ENCODE peak calls at places on chromosome 20, in four cellular contexts. R, A, F and P are unnamed samples.

GRCh38 chr20:10674684-10675455 is 1.1 kb upstream of the JAG1 start:
- DNase-seq in F (peak; percentile 90), R (peak; percentile 59), A (peak; percentile 84), P (peak; percentile 83)

GRCh38 chr20:38043512-38044300 is 10.2 kb downstream of the RPRD1B start:
- DNase-seq in A (no peak), R (no peak), F (no peak), P (peak; percentile 16)

GRCh38 chr20:39876974-39877615 is 811.9 kb downstream of the MAFB start:
- DNase-seq in R (no peak), A (no peak), F (no peak), P (no peak)

GRCh38 chr20:36128463-36129176 is 25.9 kb upstream of the EPB41L1 start:
- DNase-seq in R (no peak), A (no peak), F (no peak), P (no peak)

GRCh38 chr20:43725666-43726065 is 1.1 kb downstream of the GTSF1L start:
- DNase-seq in F (no peak), A (no peak), R (no peak), P (no peak)

GRCh38 chr20:10219452-10219791 is 792 bp downstream of the SNAP25 start:
- DNase-seq in A (no peak), F (peak; percentile 95), R (peak; percentile 74), P (peak; percentile 78)

GRCh38 chr20:17825949-17826843 is 126.4 kb downstream of the BANF2 start:
- DNase-seq in F (no peak), R (no peak), A (peak; percentile 44), P (no peak)

GRCh38 chr20:45433316-45433715 is 17.4 kb downstream of the PIGT start:
- DNase-seq in A (no peak), F (no peak), R (no peak), P (no peak)

GRCh38 chr20:38755324-38755910 is 7.2 kb downstream of the ACTR5 start:
- DNase-seq in R (no peak), F (no peak), A (no peak), P (no peak)

GRCh38 chr20:64077094-64077493 is 2.2 kb downstream of the RGS19 start:
- DNase-seq in R (no peak), A (no peak), F (no peak), P (no peak)

GRCh38 chr20:25284131-25284601 is 36.3 kb downstream of the PYGB start:
- DNase-seq in R (no peak), A (no peak), F (peak; percentile 28), P (no peak)

GRCh38 chr20:63186528-63187316 is 29.2 kb downstream of the YTHDF1 start:
- DNase-seq in F (no peak), A (peak; percentile 27), R (no peak), P (no peak)

GRCh38 chr20:45038747-45039469 is 62.0 kb downstream of the KCNS1 start:
- DNase-seq in R (no peak), A (no peak), F (no peak), P (no peak)

GRCh38 chr20:25317351-25318075 is 69.6 kb downstream of the PYGB start:
- DNase-seq in F (no peak), R (no peak), A (no peak), P (no peak)

GRCh38 chr20:38304845-38305447 is 990 bp downstream of the BPI start:
- DNase-seq in R (peak; percentile 47), A (peak; percentile 31), F (peak; percentile 90), P (peak; percentile 30)

GRCh38 chr20:38138086-38138777 is 26.8 kb downstream of the TGM2 start:
- DNase-seq in F (no peak), R (no peak), A (no peak), P (no peak)

GRCh38 chr20:62574612-62574993 is 67.7 kb upstream of the SLCO4A1 start:
- DNase-seq in R (no peak), F (no peak), A (no peak), P (no peak)

GRCh38 chr20:48879609-48880008 is 41.9 kb upstream of the ARFGEF2 start:
- DNase-seq in A (no peak), R (no peak), F (no peak), P (peak; percentile 24)

GRCh38 chr20:44422083-44422482 is 53.6 kb upstream of the TTPAL start:
- DNase-seq in A (no peak), F (no peak), R (peak; percentile 19), P (no peak)

GRCh38 chr20:5996765-5997164 is 46.3 kb downstream of the MCM8 start:
- DNase-seq in F (no peak), A (no peak), R (no peak), P (no peak)

GRCh38 chr20:2729791-2730190 is 37.2 kb downstream of the EBF4 start:
- DNase-seq in R (no peak), A (no peak), F (no peak), P (no peak)

GRCh38 chr20:3194617-3195280 is 9.7 kb downstream of the DDRGK1 start:
- DNase-seq in R (no peak), F (no peak), A (no peak), P (no peak)

GRCh38 chr20:48298851-48299484 is 513.7 kb upstream of the SULF2 start:
- DNase-seq in A (peak; percentile 73), R (no peak), F (no peak), P (peak; percentile 96)

GRCh38 chr20:13649548-13649947 is 10.8 kb upstream of the TASP1 start:
- DNase-seq in F (peak; percentile 51), A (no peak), R (no peak), P (no peak)

GRCh38 chr20:56430471-56430870 is 18.4 kb downstream of the CASS4 start:
- DNase-seq in A (no peak), R (no peak), F (no peak), P (no peak)

GRCh38 chr20:10074513-10074912 is 39.7 kb downstream of the ANKEF1 start:
- DNase-seq in R (no peak), F (no peak), A (peak; percentile 38), P (peak; percentile 76)

GRCh38 chr20:43322851-43323250 is 133.1 kb upstream of the PTPRT start:
- DNase-seq in R (peak; percentile 12), F (no peak), A (no peak), P (no peak)

GRCh38 chr20:62739581-62740285 is 31.1 kb downstream of the NTSR1 start:
- DNase-seq in R (no peak), A (no peak), F (no peak), P (no peak)

GRCh38 chr20:37598101-37598530 is 70.4 kb upstream of the BLCAP start:
- DNase-seq in F (peak; percentile 82), R (no peak), A (no peak), P (no peak)

DNA sequence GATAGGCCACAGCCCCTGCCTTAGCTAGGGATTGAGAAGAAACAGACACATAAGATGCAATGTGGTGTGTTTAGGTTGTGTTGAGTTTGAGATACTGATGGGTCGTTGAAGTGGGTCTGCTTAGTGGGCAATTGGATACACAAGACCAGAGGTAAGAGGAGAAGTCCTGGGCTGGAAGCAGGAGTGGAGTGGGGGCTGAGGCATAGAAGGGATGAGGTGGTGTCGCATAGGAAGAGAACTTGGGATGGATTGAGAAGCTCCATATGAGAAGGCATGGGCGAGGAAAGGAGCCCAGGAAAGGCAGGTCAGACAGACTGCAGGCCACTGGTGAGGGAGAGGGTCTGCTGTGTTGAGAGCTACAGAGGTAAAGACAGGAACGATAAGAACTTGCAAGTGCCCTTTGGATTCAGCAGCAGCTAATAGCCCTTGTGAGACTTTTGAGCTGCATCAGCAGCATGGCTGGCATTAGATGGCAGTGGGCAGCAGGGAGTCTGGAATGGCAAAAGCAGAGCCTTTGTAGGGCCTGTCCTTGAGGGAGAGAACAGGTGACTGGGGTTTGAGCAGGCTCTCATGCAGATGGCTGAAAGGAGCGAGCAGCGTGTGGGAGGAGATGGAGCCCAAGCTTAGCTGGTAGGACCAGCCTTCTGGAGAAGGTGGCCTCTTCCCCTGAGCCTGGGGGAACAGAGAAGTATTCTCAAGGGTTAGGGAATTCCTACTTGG is 33.2 kb downstream of the PLCG1 start:
- DNase-seq in R (no peak), F (no peak), A (no peak), P (no peak)
- TF ChIP-seq JUN in R (no peak), F (no peak), A (no peak), P (no peak)

GRCh38 chr20:41734506-41734945 is 116.3 kb upstream of the CHD6 start:
- DNase-seq in A (peak; percentile 75), R (peak; percentile 76), F (peak; percentile 74), P (peak; percentile 37)
- H3K27ac ChIP-seq in A (no peak overlapping the region), R (no peak overlapping the region), F (no peak overlapping the region), P (no peak overlapping the region)

GRCh38 chr20:33789858-33790182 is 21.3 kb upstream of the CHMP4B start:
- DNase-seq in F (no peak), A (no peak), R (no peak), P (no peak)

GRCh38 chr20:33791021-33791420 is 20.1 kb upstream of the CHMP4B start:
- DNase-seq in F (no peak), R (no peak), A (no peak), P (no peak)

GRCh38 chr20:33788351-33789049 is 22.6 kb upstream of the CHMP4B start:
- DNase-seq in F (no peak), A (no peak), R (no peak), P (no peak)

GRCh38 chr20:33790571-33790970 is 20.6 kb upstream of the CHMP4B start:
- DNase-seq in A (no peak), R (no peak), F (no peak), P (no peak)

DNA sequence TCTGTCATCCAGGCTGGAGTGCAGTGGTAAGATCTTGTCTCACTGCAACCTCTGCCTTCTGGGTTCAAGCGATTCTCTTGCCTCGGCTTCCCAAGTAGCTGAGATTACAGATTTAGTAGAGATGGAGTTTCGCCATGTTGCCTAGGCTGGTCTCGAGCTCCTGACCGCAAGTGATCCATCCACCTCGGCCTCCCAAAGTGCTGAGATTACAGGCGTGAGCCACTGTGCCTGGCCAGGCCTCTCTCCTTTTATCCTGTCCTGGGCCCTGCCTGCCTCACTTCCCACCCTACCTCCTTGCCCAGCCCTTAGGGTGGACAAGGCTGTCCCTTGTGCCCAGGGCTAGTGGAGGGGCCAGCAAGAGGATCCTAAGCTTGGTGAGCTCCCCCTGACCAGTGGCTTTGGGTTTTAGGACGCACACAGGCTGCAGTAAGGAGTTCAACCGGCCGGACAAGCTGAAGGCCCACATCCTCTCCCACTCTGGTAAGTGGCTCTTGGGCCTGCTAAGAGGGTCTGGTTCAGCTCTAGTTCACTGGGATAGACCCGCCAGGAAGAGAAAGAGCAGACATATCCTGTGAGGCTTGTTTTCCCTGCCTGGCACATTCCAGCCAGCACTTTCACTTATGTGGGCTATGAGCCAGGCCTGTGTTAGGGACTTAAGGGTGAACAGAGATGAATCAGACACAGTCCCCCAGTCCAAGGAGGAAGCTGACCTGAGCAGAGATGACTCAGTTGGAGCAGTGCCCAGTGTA is 21.9 kb upstream of the CHMP4B start:
- DNase-seq in F (no peak), A (peak; percentile 83), R (no peak), P (peak; percentile 99)
- H3K9ac ChIP-seq in F (no peak overlapping the region), A (peak overlapping the region; percentile 2), R (peak overlapping the region; percentile 70), P (peak overlapping the region; percentile 73)

DNA sequence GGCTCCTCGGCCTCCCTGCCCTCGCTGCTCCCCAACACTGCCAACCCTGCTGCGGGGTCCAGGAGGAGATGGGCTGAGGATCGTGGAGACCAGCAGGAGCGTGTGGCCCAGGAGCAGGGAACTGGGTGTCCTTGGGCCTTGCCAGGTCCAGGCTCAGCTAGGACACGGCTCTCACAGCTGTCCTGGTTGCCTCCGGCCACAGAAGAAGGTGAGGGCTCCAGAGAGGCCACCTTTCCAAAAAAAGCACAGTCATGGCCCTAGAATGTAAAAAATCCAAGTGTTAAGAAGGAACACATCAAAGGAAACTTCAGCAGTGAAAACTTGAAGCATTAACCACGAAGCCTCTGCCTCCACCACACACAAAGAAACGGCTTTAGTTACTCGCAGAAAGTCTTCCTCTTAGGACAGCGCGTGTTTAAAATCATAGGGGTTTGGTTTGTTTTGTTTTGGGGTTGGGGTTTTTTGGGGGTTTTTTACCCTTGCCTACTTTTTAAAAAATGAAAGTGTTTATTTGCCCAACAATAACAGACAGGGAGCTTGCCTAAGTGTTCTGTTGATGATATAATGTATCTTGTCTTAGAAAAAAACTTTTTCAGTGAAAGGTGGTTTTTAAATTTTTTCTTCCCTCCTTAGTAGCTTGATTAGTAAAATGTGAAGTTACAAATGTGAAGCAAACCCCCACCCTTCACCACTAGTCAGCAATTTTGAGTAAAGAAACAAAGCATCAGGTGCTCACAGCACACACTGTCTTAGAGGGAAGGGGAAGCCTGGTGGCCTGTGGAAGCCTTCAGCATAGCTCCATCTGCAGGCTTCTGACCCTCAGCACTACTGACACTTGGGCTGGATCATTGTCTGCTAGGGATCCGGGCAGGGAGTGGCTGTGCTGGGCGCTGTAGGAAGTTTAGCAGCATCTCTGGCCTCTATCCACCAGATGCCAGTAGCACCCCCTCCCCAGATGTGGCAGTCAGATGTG is 60.0 kb downstream of the PTPN1 start:
- DNase-seq in A (peak; percentile 33), R (peak; percentile 43), F (no peak), P (peak; percentile 42)
- TF ChIP-seq JUN in A (no peak), R (no peak), F (no peak), P (no peak)